ENCODE peak calls at places on chromosomes 11 and 22, in ten cellular contexts. M is cardiac muscle cell; D is adrenal gland; X is tibial artery; G is CD8-positive, alpha-beta T cell; J is kidney; K is colonic mucosa; L is heart left ventricle; C is K562; F is stomach. V is an unnamed sample. For H3K4me1, the result is how much of the 10 kb centered on the place peaks cover.

GRCh38 chr22:39174498-39175120 is 22.1 kb upstream of the CBX7 start:
- DNase-seq in J (peak), L (peak), F (peak), C (no peak), D (peak), G (peak), K (peak), M (peak), X (peak), V (peak)

GRCh38 chr22:47837703-47838102 is 1075.3 kb downstream of the TBC1D22A start:
- DNase-seq in F (no peak), J (no peak), L (no peak), C (peak), X (no peak), G (no peak), D (no peak), K (no peak), M (no peak), V (peak)

GRCh38 chr11:105298630-105299029 is 159.1 kb upstream of the CARD18 start:
- DNase-seq in F (no peak), G (no peak), C (no peak), J (no peak), D (no peak), X (no peak), L (no peak), M (no peak), K (no peak), V (no peak)

GRCh38 chr22:24097961-24098391 is 83.3 kb upstream of the SUSD2 start:
- DNase-seq in K (no peak), M (no peak), C (no peak), F (no peak), J (peak), D (no peak), G (no peak), X (peak), L (no peak), V (no peak)

GRCh38 chr11:120182357-120182756 is 28.5 kb upstream of the OAF start:
- DNase-seq in L (no peak), X (no peak), D (peak), K (peak), C (no peak), J (peak), G (no peak), M (no peak), F (peak), V (peak)

GRCh38 chr11:72848846-72849466 is 34.7 kb downstream of the ATG16L2 start:
- DNase-seq in L (no peak), K (no peak), X (no peak), J (no peak), C (peak), G (no peak), M (peak), D (peak), F (no peak), V (no peak)

GRCh38 chr22:24894220-24894975 is 52.1 kb downstream of the LHFPL7 start:
- DNase-seq in J (peak), F (peak), X (peak), C (peak), L (peak), D (peak), M (peak), K (peak), G (no peak), V (peak)

GRCh38 chr11:7892751-7893356 is 38.2 kb downstream of the OR10A6 start:
- DNase-seq in M (peak), G (no peak), D (no peak), J (no peak), L (no peak), F (no peak), C (peak), X (no peak), K (no peak), V (peak)

GRCh38 chr11:128904872-128905344 is 13.8 kb downstream of the KCNJ5 start:
- DNase-seq in L (peak), D (peak), J (no peak), K (peak), G (no peak), M (peak), C (peak), F (no peak), X (no peak), V (peak)

GRCh38 chr11:47305734-47306483 is 36.0 kb downstream of the MADD start:
- DNase-seq in X (peak), C (no peak), G (no peak), J (peak), M (no peak), L (peak), F (no peak), D (peak), K (no peak), V (no peak)

GRCh38 chr11:62508336-62509058 is 38.1 kb downstream of the AHNAK start:
- DNase-seq in D (peak), F (peak), L (peak), X (peak), C (peak), J (peak), K (peak), G (no peak), M (peak), V (peak)

GRCh38 chr11:76601272-76601671 is 69.3 kb downstream of the LRRC32 start:
- DNase-seq in M (no peak), K (peak), D (peak), J (no peak), L (no peak), F (no peak), X (no peak), G (no peak), C (no peak), V (no peak)

GRCh38 chr22:20530368-20531153 is 23.2 kb downstream of the MED15 start:
- DNase-seq in M (no peak), F (no peak), X (no peak), K (no peak), D (peak), C (no peak), L (peak), J (no peak), G (no peak), V (peak)

GRCh38 chr22:42816339-42816738 is 40.7 kb downstream of the ARFGAP3 start:
- DNase-seq in L (no peak), D (peak), C (no peak), G (no peak), F (no peak), X (no peak), M (peak), J (no peak), K (no peak), V (no peak)

GRCh38 chr11:61774441-61774840 is 18.0 kb downstream of the TMEM258 start:
- DNase-seq in C (no peak), G (no peak), X (no peak), M (no peak), J (no peak), F (no peak), L (no peak), K (no peak), D (no peak), V (no peak)

GRCh38 chr11:2691991-2692841 is 7.6 kb downstream of the KCNQ1OT1 start:
- DNase-seq in J (peak), L (no peak), D (no peak), X (peak), C (peak), G (no peak), M (peak), F (no peak), K (no peak), V (no peak)

GRCh38 chr22:27252282-27253049 is 549.1 kb downstream of the MN1 start:
- DNase-seq in D (peak), K (no peak), G (no peak), C (no peak), L (peak), M (no peak), X (peak), F (no peak), J (no peak), V (no peak)

GRCh38 chr22:19769393-19769715 is 8.8 kb downstream of the TBX1 start:
- DNase-seq in D (no peak), G (no peak), X (no peak), J (peak), L (no peak), F (no peak), C (no peak), K (no peak), M (no peak), V (no peak)

GRCh38 chr22:37484115-37485005 is 1.8 kb downstream of the MFNG start:
- DNase-seq in D (peak), F (peak), C (no peak), L (peak), J (peak), K (peak), M (no peak), X (peak), G (peak), V (peak)

GRCh38 chr22:36022162-36022561 is 6.5 kb downstream of the RBFOX2 start:
- DNase-seq in L (no peak), K (no peak), F (no peak), D (no peak), C (no peak), M (no peak), X (no peak), J (no peak), G (no peak), V (no peak)

GRCh38 chr22:28952857-28953256 is 69.5 kb downstream of the ZNRF3 start:
- DNase-seq in M (no peak), J (no peak), D (no peak), G (no peak), X (no peak), K (no peak), C (no peak), L (no peak), F (no peak), V (no peak)

GRCh38 chr11:61866958-61867343 is 24.4 kb downstream of the FADS3 start:
- DNase-seq in D (no peak), F (no peak), C (no peak), L (no peak), K (no peak), X (no peak), G (no peak), M (no peak), J (no peak), V (no peak)

GRCh38 chr11:95375881-95376280 is 144.9 kb upstream of the SESN3 start:
- DNase-seq in F (no peak), C (no peak), J (no peak), K (no peak), M (no peak), D (no peak), X (no peak), G (no peak), L (no peak), V (no peak)

GRCh38 chr22:45366713-45367112 is 46.7 kb downstream of the SMC1B start:
- DNase-seq in X (no peak), G (no peak), M (no peak), F (no peak), L (no peak), K (no peak), J (no peak), C (no peak), D (no peak), V (no peak)

GRCh38 chr11:109490953-109491733 is 69.2 kb downstream of the C11orf87 start:
- DNase-seq in L (no peak), D (no peak), M (no peak), F (no peak), K (no peak), G (no peak), X (no peak), J (no peak), C (no peak), V (no peak)

GRCh38 chr11:46063138-46063537 is 58.1 kb downstream of the PHF21A start:
- DNase-seq in K (no peak), G (no peak), L (no peak), J (no peak), D (no peak), M (peak), F (no peak), X (no peak), C (no peak), V (no peak)

GRCh38 chr11:114668109-114668508 is 10.2 kb upstream of the NXPE2 start:
- DNase-seq in M (peak), L (no peak), X (no peak), G (no peak), F (no peak), D (no peak), K (no peak), C (no peak), J (no peak), V (no peak)

GRCh38 chr11:91239359-91239758 is 985.3 kb upstream of the FAT3 start:
- DNase-seq in L (no peak), K (no peak), X (no peak), C (no peak), M (no peak), G (no peak), J (no peak), F (no peak), D (no peak), V (no peak)

GRCh38 chr22:17143826-17144225 is 15.3 kb downstream of the HDHD5 start:
- DNase-seq in G (no peak), L (no peak), D (no peak), K (no peak), X (no peak), M (no peak), C (no peak), F (no peak), J (no peak), V (no peak)

GRCh38 chr11:86637976-86638375 is 34.4 kb downstream of the ME3 start:
- DNase-seq in F (no peak), J (no peak), M (no peak), L (no peak), G (no peak), K (no peak), D (no peak), C (no peak), X (no peak), V (no peak)

GRCh38 chr11:2453436-2453835 is 8.6 kb downstream of the KCNQ1 start:
- DNase-seq in K (no peak), D (no peak), J (no peak), L (no peak), G (no peak), M (no peak), C (no peak), F (no peak), X (no peak), V (no peak)

GRCh38 chr11:27615833-27616232 is 84.4 kb downstream of the BDNF start:
- DNase-seq in F (no peak), D (no peak), C (no peak), J (no peak), X (no peak), M (no peak), L (no peak), K (no peak), G (no peak), V (no peak)

GRCh38 chr11:57378166-57378565 is 2.8 kb downstream of the PRG3 start:
- DNase-seq in G (no peak), L (no peak), M (no peak), D (no peak), F (no peak), X (no peak), K (no peak), J (no peak), C (no peak), V (no peak)

GRCh38 chr11:103842795-103843194 is 193.6 kb upstream of the DDI1 start:
- DNase-seq in C (no peak), D (no peak), M (no peak), F (no peak), J (no peak), G (no peak), X (no peak), K (no peak), L (no peak), V (no peak)

GRCh38 chr11:97367406-97368083 is 977.7 kb downstream of the JRKL start:
- DNase-seq in G (no peak), F (no peak), X (no peak), K (no peak), D (no peak), J (peak), L (no peak), C (no peak), M (no peak), V (no peak)

GRCh38 chr11:32602657-32603410 is 19.2 kb downstream of the EIF3M start:
- DNase-seq in F (no peak), L (no peak), J (no peak), M (no peak), X (no peak), C (no peak), G (no peak), D (no peak), K (no peak), V (no peak)
- TF ChIP-seq CTCF in F (no peak), L (no peak), J (no peak), M (no peak), X (no peak), C (no peak), G (no peak), D (no peak), K (no peak), V (no peak)

DNA sequence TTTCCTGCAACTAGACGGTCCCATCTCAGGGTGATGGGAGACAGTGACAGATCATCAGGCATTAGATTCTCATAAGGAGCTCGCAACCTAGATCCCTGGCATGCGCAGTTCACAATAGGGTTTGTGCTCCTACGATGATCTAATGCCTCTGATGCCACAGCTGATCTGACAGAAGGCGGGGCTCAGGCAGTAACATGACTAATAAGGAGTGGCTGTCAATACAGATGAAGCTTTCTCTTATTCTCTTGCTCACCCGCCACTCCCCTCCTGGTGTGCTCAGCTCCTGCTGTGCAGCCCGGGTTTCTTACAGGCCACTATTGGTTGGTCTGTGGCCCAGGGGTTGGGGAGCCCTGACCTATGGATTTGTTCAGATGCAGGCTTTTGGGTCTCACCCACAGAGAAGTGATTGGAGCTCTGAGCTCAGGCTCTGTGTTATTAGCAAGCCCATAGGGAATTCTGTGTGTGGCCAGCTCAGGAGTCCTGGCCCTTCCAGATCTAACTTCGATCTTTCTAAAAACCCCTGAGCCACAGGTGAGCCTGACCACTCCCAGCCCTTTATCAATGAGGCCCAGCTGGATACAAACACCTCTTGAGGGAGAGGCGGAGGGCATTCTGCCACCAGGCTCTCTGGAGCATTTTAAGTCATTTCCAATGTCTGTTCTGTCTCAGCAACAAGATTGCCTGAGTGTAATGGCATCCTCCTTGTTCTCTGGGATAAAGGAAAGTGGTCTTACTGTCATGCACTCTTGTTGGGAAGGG is 351.8 kb downstream of the BUD13 start:
- DNase-seq in C (no peak), M (peak), X (no peak), F (peak), J (no peak), G (no peak), D (no peak), K (no peak), L (no peak), V (no peak)
- H3K4me1 ChIP-seq in C (under half), M (under half), X (under half), F (under half), J (under half), G (under half), D (under half), K (under half), L (under half), V (under half)

GRCh38 chr11:93049740-93050139 is 80.3 kb downstream of the MTNR1B start:
- DNase-seq in X (no peak), K (no peak), F (no peak), J (no peak), M (no peak), D (no peak), G (no peak), C (no peak), L (no peak), V (no peak)

GRCh38 chr11:93051181-93051580 is 81.7 kb downstream of the MTNR1B start:
- DNase-seq in D (no peak), F (no peak), K (no peak), C (no peak), G (no peak), X (no peak), L (no peak), J (no peak), M (no peak), V (no peak)

GRCh38 chr11:93053864-93054263 is 84.4 kb downstream of the MTNR1B start:
- DNase-seq in J (no peak), K (no peak), X (no peak), M (no peak), G (no peak), L (no peak), C (no peak), F (no peak), D (no peak), V (no peak)

GRCh38 chr11:93054881-93055280 is 85.4 kb downstream of the MTNR1B start:
- DNase-seq in L (no peak), C (peak), K (no peak), M (no peak), G (no peak), X (no peak), D (peak), F (no peak), J (no peak), V (no peak)

DNA sequence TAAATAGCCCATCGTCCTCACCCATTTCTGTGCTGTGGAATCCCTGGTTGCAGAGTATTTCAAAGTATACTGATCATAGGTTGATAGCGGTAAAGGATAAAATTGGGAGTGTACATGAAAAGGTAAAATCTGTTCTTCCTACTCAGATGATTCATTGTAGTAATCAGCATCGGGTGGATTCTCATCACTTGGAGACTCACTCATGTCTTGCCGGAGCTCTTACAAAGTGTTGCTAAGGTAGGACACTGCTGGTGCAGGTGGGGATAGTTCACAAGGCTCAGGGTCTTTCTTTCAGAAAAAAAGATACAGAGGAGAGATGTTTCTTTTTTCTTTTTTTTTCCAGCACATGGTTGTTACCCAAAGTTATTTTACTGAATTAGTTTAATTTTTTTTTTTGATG is 84.8 kb downstream of the MTNR1B start:
- DNase-seq in G (no peak), M (no peak), F (no peak), X (no peak), J (no peak), L (no peak), C (no peak), D (no peak), K (no peak), V (no peak)
- TF ChIP-seq CTCF in G (no peak), M (no peak), F (no peak), X (no peak), J (no peak), L (no peak), C (no peak), D (no peak), K (no peak), V (no peak)

GRCh38 chr11:997907-998306 is 38.6 kb downstream of the MUC6 start:
- DNase-seq in F (no peak), C (no peak), D (no peak), X (no peak), J (no peak), M (no peak), L (no peak), K (no peak), G (no peak), V (no peak)

GRCh38 chr11:996681-997080 is 39.8 kb downstream of the MUC6 start:
- DNase-seq in X (no peak), D (no peak), F (no peak), C (no peak), L (no peak), K (no peak), J (no peak), G (no peak), M (no peak), V (no peak)

GRCh38 chr11:1001682-1002081 is 34.8 kb downstream of the MUC6 start:
- DNase-seq in D (no peak), M (no peak), X (no peak), J (no peak), K (no peak), C (no peak), F (no peak), L (no peak), G (no peak), V (no peak)

GRCh38 chr11:1000357-1000982 is 36.0 kb downstream of the MUC6 start:
- DNase-seq in M (no peak), X (no peak), C (no peak), J (no peak), K (no peak), D (no peak), L (no peak), F (no peak), G (no peak), V (no peak)

GRCh38 chr11:999009-999408 is 37.5 kb downstream of the MUC6 start:
- DNase-seq in M (no peak), L (no peak), X (no peak), C (no peak), D (no peak), F (no peak), K (no peak), J (no peak), G (no peak), V (no peak)
- H3K4me1 ChIP-seq in M (under half), L (under half), X (under half), C (under half), D (under half), F (under half), K (under half), J (under half), G (under half), V (under half)

DNA sequence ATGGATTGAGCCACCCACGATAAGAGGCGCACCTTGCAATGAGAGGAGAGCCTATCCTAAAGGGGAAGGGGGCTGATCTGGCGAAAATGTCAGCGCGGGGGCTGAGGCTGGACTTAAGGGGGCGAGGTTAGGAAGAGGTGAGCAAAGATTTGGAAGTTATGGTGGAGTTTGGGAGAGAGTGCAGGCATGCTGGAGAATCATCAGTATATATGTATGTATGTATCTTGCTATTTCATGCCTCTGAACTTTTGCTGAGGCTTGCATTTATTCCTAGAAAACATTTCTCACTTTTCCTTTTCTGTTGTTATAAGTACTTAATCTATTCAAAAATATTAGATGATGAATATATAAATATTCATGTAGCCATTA is 17.2 kb upstream of the THRSP start:
- DNase-seq in D (no peak), C (no peak), G (no peak), F (no peak), L (no peak), J (no peak), X (no peak), M (no peak), K (no peak), V (no peak)
- TF ChIP-seq CTCF in D (no peak), C (no peak), G (peak), F (no peak), L (no peak), J (no peak), X (no peak), M (no peak), K (no peak), V (no peak)

V was measured in mucosa of descending colon.